ENCODE peak calls at places on chromosomes 16 and 17, in five cellular contexts. One of them, this sample, is unnamed.

GRCh38 chr17:60356947-60357346 is 35.0 kb downstream of the USP32 start:
- DNase-seq in CD8-positive, alpha-beta memory T cell: no peak
- DNase-seq in left lung: no peak
- DNase-seq in colonic mucosa: no peak
- DNase-seq in uterus: no peak
- DNase-seq in this sample: no peak

GRCh38 chr17:6422654-6423241 is 12.2 kb downstream of the AIPL1 start:
- DNase-seq in CD8-positive, alpha-beta memory T cell: no peak
- DNase-seq in left lung: no peak
- DNase-seq in colonic mucosa: no peak
- DNase-seq in uterus: no peak
- DNase-seq in this sample: no peak

GRCh38 chr16:74936902-74937560 is 47.9 kb downstream of the WDR59 start:
- DNase-seq in CD8-positive, alpha-beta memory T cell: no peak
- DNase-seq in left lung: no peak
- DNase-seq in colonic mucosa: no peak
- DNase-seq in uterus: no peak
- DNase-seq in this sample: no peak

GRCh38 chr16:85303354-85303883 is 191.1 kb upstream of the CIBAR2 start:
- DNase-seq in CD8-positive, alpha-beta memory T cell: peak; percentile 71
- DNase-seq in left lung: peak; percentile 93
- DNase-seq in colonic mucosa: peak; percentile 63
- DNase-seq in uterus: peak; percentile 58
- DNase-seq in this sample: peak; percentile 71

GRCh38 chr17:78707016-78707415 is 75.1 kb downstream of the CYTH1 start:
- DNase-seq in CD8-positive, alpha-beta memory T cell: no peak
- DNase-seq in left lung: no peak
- DNase-seq in colonic mucosa: no peak
- DNase-seq in uterus: no peak
- DNase-seq in this sample: no peak

GRCh38 chr16:23898682-23899430 is 63.1 kb downstream of the PRKCB start:
- DNase-seq in CD8-positive, alpha-beta memory T cell: no peak
- DNase-seq in left lung: no peak
- DNase-seq in colonic mucosa: no peak
- DNase-seq in uterus: no peak
- DNase-seq in this sample: no peak

GRCh38 chr16:78684655-78685400 is 585.4 kb downstream of the WWOX start:
- DNase-seq in CD8-positive, alpha-beta memory T cell: no peak
- DNase-seq in left lung: no peak
- DNase-seq in colonic mucosa: no peak
- DNase-seq in uterus: peak; percentile 55
- DNase-seq in this sample: no peak

GRCh38 chr17:28747801-28748750 is 4.3 kb downstream of the TRAF4 start:
- DNase-seq in CD8-positive, alpha-beta memory T cell: no peak
- DNase-seq in left lung: no peak
- DNase-seq in colonic mucosa: no peak
- DNase-seq in uterus: no peak
- DNase-seq in this sample: no peak

GRCh38 chr17:33200587-33200986 is 92.5 kb downstream of the ASIC2 start:
- DNase-seq in CD8-positive, alpha-beta memory T cell: no peak
- DNase-seq in left lung: no peak
- DNase-seq in colonic mucosa: no peak
- DNase-seq in uterus: no peak
- DNase-seq in this sample: no peak

GRCh38 chr17:50060951-50061712 is 5.2 kb downstream of the ITGA3 start:
- DNase-seq in CD8-positive, alpha-beta memory T cell: peak; percentile 9
- DNase-seq in left lung: no peak
- DNase-seq in colonic mucosa: peak; percentile 68
- DNase-seq in uterus: peak; percentile 91
- DNase-seq in this sample: no peak

GRCh38 chr17:73340093-73340596 is 28.3 kb upstream of the CDC42EP4 start:
- DNase-seq in CD8-positive, alpha-beta memory T cell: no peak
- DNase-seq in left lung: no peak
- DNase-seq in colonic mucosa: no peak
- DNase-seq in uterus: peak; percentile 67
- DNase-seq in this sample: no peak

GRCh38 chr17:33225994-33226393 is 67.1 kb downstream of the ASIC2 start:
- DNase-seq in CD8-positive, alpha-beta memory T cell: no peak
- DNase-seq in left lung: no peak
- DNase-seq in colonic mucosa: no peak
- DNase-seq in uterus: no peak
- DNase-seq in this sample: no peak

GRCh38 chr16:24838554-24839266 is 7.1 kb upstream of the SLC5A11 start:
- DNase-seq in CD8-positive, alpha-beta memory T cell: no peak
- DNase-seq in left lung: no peak
- DNase-seq in colonic mucosa: peak; percentile 25
- DNase-seq in uterus: no peak
- DNase-seq in this sample: no peak

GRCh38 chr16:17476414-17477259 is 5.9 kb upstream of the XYLT1 start:
- DNase-seq in CD8-positive, alpha-beta memory T cell: peak; percentile 58
- DNase-seq in left lung: no peak
- DNase-seq in colonic mucosa: peak; percentile 63
- DNase-seq in uterus: no peak
- DNase-seq in this sample: peak; percentile 47

GRCh38 chr17:61409301-61410099 is 9.9 kb downstream of the TBX2 start:
- DNase-seq in CD8-positive, alpha-beta memory T cell: no peak
- DNase-seq in left lung: peak; percentile 88
- DNase-seq in colonic mucosa: peak; percentile 48
- DNase-seq in uterus: peak; percentile 78
- DNase-seq in this sample: no peak

GRCh38 chr17:16617481-16618060 is 36.1 kb downstream of the ZNF624 start:
- DNase-seq in CD8-positive, alpha-beta memory T cell: no peak
- DNase-seq in left lung: peak; percentile 76
- DNase-seq in colonic mucosa: no peak
- DNase-seq in uterus: no peak
- DNase-seq in this sample: no peak

GRCh38 chr16:4945560-4946502 is 8.9 kb upstream of the PPL start:
- DNase-seq in CD8-positive, alpha-beta memory T cell: no peak
- DNase-seq in left lung: peak; percentile 83
- DNase-seq in colonic mucosa: peak; percentile 47
- DNase-seq in uterus: peak; percentile 60
- DNase-seq in this sample: no peak

GRCh38 chr17:15444805-15445204 is 22.6 kb downstream of the CDRT4 start:
- DNase-seq in CD8-positive, alpha-beta memory T cell: no peak
- DNase-seq in left lung: no peak
- DNase-seq in colonic mucosa: no peak
- DNase-seq in uterus: no peak
- DNase-seq in this sample: no peak

GRCh38 chr16:16150117-16150877 is 73.0 kb downstream of the ABCC6 start:
- DNase-seq in CD8-positive, alpha-beta memory T cell: no peak
- DNase-seq in left lung: no peak
- DNase-seq in colonic mucosa: peak; percentile 24
- DNase-seq in uterus: peak; percentile 75
- DNase-seq in this sample: no peak

GRCh38 chr16:9258423-9259051 is 167.1 kb downstream of the HAPSTR1 start:
- DNase-seq in CD8-positive, alpha-beta memory T cell: no peak
- DNase-seq in left lung: no peak
- DNase-seq in colonic mucosa: peak; percentile 46
- DNase-seq in uterus: no peak
- DNase-seq in this sample: no peak

GRCh38 chr17:32266389-32267269 is 997 bp downstream of the RHBDL3 start:
- DNase-seq in CD8-positive, alpha-beta memory T cell: no peak
- DNase-seq in left lung: peak; percentile 78
- DNase-seq in colonic mucosa: no peak
- DNase-seq in uterus: no peak
- DNase-seq in this sample: peak; percentile 20

GRCh38 chr17:13385481-13385907 is 216.2 kb downstream of the HS3ST3A1 start:
- DNase-seq in CD8-positive, alpha-beta memory T cell: no peak
- DNase-seq in left lung: no peak
- DNase-seq in colonic mucosa: no peak
- DNase-seq in uterus: no peak
- DNase-seq in this sample: no peak

GRCh38 chr17:61426482-61427304 is 25.5 kb upstream of the TBX4 start:
- DNase-seq in CD8-positive, alpha-beta memory T cell: no peak
- DNase-seq in left lung: no peak
- DNase-seq in colonic mucosa: no peak
- DNase-seq in uterus: no peak
- DNase-seq in this sample: no peak

GRCh38 chr16:19177111-19177747 is 9.2 kb downstream of the SYT17 start:
- DNase-seq in CD8-positive, alpha-beta memory T cell: no peak
- DNase-seq in left lung: no peak
- DNase-seq in colonic mucosa: no peak
- DNase-seq in uterus: no peak
- DNase-seq in this sample: no peak

GRCh38 chr17:17738901-17739300 is 57.6 kb downstream of the RAI1 start:
- DNase-seq in CD8-positive, alpha-beta memory T cell: no peak
- DNase-seq in left lung: no peak
- DNase-seq in colonic mucosa: peak; percentile 65
- DNase-seq in uterus: no peak
- DNase-seq in this sample: no peak

GRCh38 chr16:68948230-68948910 is 105.0 kb downstream of the TANGO6 start:
- DNase-seq in CD8-positive, alpha-beta memory T cell: no peak
- DNase-seq in left lung: no peak
- DNase-seq in colonic mucosa: no peak
- DNase-seq in uterus: no peak
- DNase-seq in this sample: no peak

GRCh38 chr16:87897563-87898505 is 28.5 kb upstream of the SLC7A5 start:
- DNase-seq in CD8-positive, alpha-beta memory T cell: peak; percentile 72
- DNase-seq in left lung: no peak
- DNase-seq in colonic mucosa: no peak
- DNase-seq in uterus: no peak
- DNase-seq in this sample: no peak

GRCh38 chr17:1731194-1731506 is 6.6 kb downstream of the WDR81 start:
- DNase-seq in CD8-positive, alpha-beta memory T cell: no peak
- DNase-seq in left lung: no peak
- DNase-seq in colonic mucosa: no peak
- DNase-seq in uterus: no peak
- DNase-seq in this sample: no peak
- H3K4me1 ChIP-seq in CD8-positive, alpha-beta memory T cell: peaks cover 8% of the 10 kb centered on the region
- H3K4me1 ChIP-seq in left lung: peaks cover 7% of the 10 kb centered on the region
- H3K4me1 ChIP-seq in colonic mucosa: no peaks in the 10 kb centered on the region
- H3K4me1 ChIP-seq in uterus: peaks cover 8% of the 10 kb centered on the region
- H3K4me1 ChIP-seq in this sample: peaks cover 4% of the 10 kb centered on the region

GRCh38 chr17:46928472-46929261 is 5.7 kb downstream of the GOSR2 start:
- DNase-seq in CD8-positive, alpha-beta memory T cell: no peak
- DNase-seq in left lung: no peak
- DNase-seq in colonic mucosa: no peak
- DNase-seq in uterus: no peak
- DNase-seq in this sample: no peak
- H3K27ac ChIP-seq in CD8-positive, alpha-beta memory T cell: no peak overlapping the region
- H3K27ac ChIP-seq in left lung: no peak overlapping the region
- H3K27ac ChIP-seq in colonic mucosa: no peak overlapping the region
- H3K27ac ChIP-seq in uterus: no peak overlapping the region
- H3K27ac ChIP-seq in this sample: no peak overlapping the region

DNA sequence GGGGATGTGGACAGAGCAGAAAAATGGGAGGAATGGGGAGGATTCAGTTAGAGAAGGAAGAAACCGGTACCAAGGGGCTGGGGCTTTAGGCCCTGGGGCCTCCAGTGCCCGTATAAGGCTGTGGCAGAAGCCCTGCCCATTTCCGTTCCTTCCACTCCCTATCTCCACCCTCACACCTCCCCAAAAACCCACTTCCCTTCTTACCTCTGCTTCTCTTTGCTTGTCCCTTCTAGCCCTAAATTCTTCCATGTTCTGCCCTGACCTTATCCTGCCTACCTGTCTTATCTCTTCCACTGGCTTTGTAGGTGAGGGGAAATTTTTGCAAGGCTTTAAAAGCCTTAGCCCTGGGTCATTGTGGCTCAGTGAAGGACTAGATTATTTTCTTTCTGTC is 4.1 kb downstream of the RNF167 start:
- DNase-seq in CD8-positive, alpha-beta memory T cell: peak; percentile 70
- DNase-seq in left lung: peak; percentile 81
- DNase-seq in colonic mucosa: no peak
- DNase-seq in uterus: no peak
- DNase-seq in this sample: peak; percentile 58
- H3K9me3 ChIP-seq in CD8-positive, alpha-beta memory T cell: no peaks in the 10 kb centered on the region
- H3K9me3 ChIP-seq in left lung: no peaks in the 10 kb centered on the region
- H3K9me3 ChIP-seq in colonic mucosa: no peaks in the 10 kb centered on the region
- H3K9me3 ChIP-seq in uterus: no peaks in the 10 kb centered on the region
- H3K9me3 ChIP-seq in this sample: no peaks in the 10 kb centered on the region

DNA sequence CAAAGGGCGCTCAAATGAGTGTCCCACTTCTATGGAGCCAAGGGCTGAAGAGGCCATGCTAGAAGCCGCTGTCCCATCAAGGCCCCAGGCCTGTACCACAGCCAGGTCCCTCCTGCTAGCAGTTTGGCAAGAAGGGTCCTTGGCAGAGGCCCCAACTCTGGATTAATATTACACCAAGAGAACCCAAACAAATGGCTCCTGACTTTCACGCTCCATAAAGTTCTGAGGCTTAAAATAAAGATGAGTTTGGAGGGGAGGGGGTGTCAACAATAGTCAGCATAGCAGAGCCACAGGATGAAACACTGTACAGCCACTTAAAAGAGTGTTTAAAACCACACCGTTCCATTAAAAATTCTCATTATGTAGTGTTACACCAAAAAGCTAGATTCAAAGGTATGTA is 30.5 kb downstream of the CUEDC1 start:
- DNase-seq in CD8-positive, alpha-beta memory T cell: no peak
- DNase-seq in left lung: no peak
- DNase-seq in colonic mucosa: no peak
- DNase-seq in uterus: no peak
- DNase-seq in this sample: no peak
- H3K4me1 ChIP-seq in CD8-positive, alpha-beta memory T cell: no peaks in the 10 kb centered on the region
- H3K4me1 ChIP-seq in left lung: peaks cover 21% of the 10 kb centered on the region
- H3K4me1 ChIP-seq in colonic mucosa: peaks cover 17% of the 10 kb centered on the region
- H3K4me1 ChIP-seq in uterus: peaks cover 24% of the 10 kb centered on the region
- H3K4me1 ChIP-seq in this sample: no peaks in the 10 kb centered on the region

GRCh38 chr17:266701-267656 is 85.5 kb upstream of the DOC2B start:
- DNase-seq in CD8-positive, alpha-beta memory T cell: peak; percentile 41
- DNase-seq in left lung: peak; percentile 38
- DNase-seq in colonic mucosa: peak; percentile 14
- DNase-seq in uterus: peak; percentile 43
- DNase-seq in this sample: no peak

GRCh38 chr17:263271-263670 is 81.8 kb upstream of the DOC2B start:
- DNase-seq in CD8-positive, alpha-beta memory T cell: peak; percentile 26
- DNase-seq in left lung: no peak
- DNase-seq in colonic mucosa: peak; percentile 5
- DNase-seq in uterus: peak; percentile 2
- DNase-seq in this sample: no peak

GRCh38 chr17:265726-266125 is 84.3 kb upstream of the DOC2B start:
- DNase-seq in CD8-positive, alpha-beta memory T cell: peak; percentile 19
- DNase-seq in left lung: peak; percentile 47
- DNase-seq in colonic mucosa: peak; percentile 10
- DNase-seq in uterus: peak; percentile 38
- DNase-seq in this sample: no peak

GRCh38 chr17:263773-264172 is 82.3 kb upstream of the DOC2B start:
- DNase-seq in CD8-positive, alpha-beta memory T cell: peak; percentile 17
- DNase-seq in left lung: no peak
- DNase-seq in colonic mucosa: peak; percentile 9
- DNase-seq in uterus: peak; percentile 4
- DNase-seq in this sample: no peak

DNA sequence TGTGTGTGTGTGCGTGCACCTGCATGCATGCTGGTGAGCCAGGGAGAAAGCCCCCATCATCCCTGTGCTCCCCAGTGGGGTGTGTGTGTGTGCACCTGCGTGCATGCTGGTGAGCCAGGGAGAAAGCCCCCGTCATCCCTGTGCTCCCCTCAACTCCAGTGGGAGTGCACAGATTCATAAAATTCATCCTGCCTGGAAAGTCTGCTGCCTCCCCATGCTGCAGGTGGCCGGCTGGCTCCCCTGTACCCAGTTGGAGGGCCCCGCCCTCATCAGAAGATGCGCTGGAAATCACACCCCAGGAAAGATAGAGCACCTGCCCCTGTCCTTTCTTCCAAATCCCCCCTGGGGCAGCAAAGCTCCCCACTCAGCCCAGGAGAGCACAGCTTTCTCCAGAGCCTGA is 84.8 kb upstream of the DOC2B start:
- DNase-seq in CD8-positive, alpha-beta memory T cell: peak; percentile 8
- DNase-seq in left lung: peak; percentile 23
- DNase-seq in colonic mucosa: peak; percentile 12
- DNase-seq in uterus: no peak
- DNase-seq in this sample: no peak
- H3K27ac ChIP-seq in CD8-positive, alpha-beta memory T cell: no peak overlapping the region
- H3K27ac ChIP-seq in left lung: no peak overlapping the region
- H3K27ac ChIP-seq in colonic mucosa: no peak overlapping the region
- H3K27ac ChIP-seq in uterus: peak overlapping the region; percentile 44
- H3K27ac ChIP-seq in this sample: no peak overlapping the region

GRCh38 chr16:31401436-31401835 is 8.3 kb downstream of the ITGAD start:
- DNase-seq in CD8-positive, alpha-beta memory T cell: no peak
- DNase-seq in left lung: no peak
- DNase-seq in colonic mucosa: no peak
- DNase-seq in uterus: no peak
- DNase-seq in this sample: no peak
- H3K9me3 ChIP-seq in CD8-positive, alpha-beta memory T cell: no peaks in the 10 kb centered on the region
- H3K9me3 ChIP-seq in left lung: no peaks in the 10 kb centered on the region
- H3K9me3 ChIP-seq in colonic mucosa: no peaks in the 10 kb centered on the region
- H3K9me3 ChIP-seq in uterus: no peaks in the 10 kb centered on the region
- H3K9me3 ChIP-seq in this sample: no peaks in the 10 kb centered on the region